ENCODE peak calls at places on chromosomes 11 and 22, in four cellular contexts. One of them, this sample, is unnamed.

GRCh38 chr11:122661182-122661945 is 5.8 kb downstream of the UBASH3B start:
- DNase-seq in IMR-90: peak; percentile 83
- DNase-seq in pancreas: no peak
- DNase-seq in lung: no peak
- DNase-seq in this sample: no peak

GRCh38 chr11:100776212-100776896 is 89.3 kb downstream of the ARHGAP42 start:
- DNase-seq in IMR-90: peak; percentile 4
- DNase-seq in pancreas: no peak
- DNase-seq in lung: no peak
- DNase-seq in this sample: no peak

GRCh38 chr11:796565-797299 is 1.3 kb downstream of the SLC25A22 start:
- DNase-seq in IMR-90: no peak
- DNase-seq in pancreas: peak; percentile 59
- DNase-seq in lung: no peak
- DNase-seq in this sample: no peak

GRCh38 chr11:116736763-116737162 is 36.0 kb downstream of the BUD13 start:
- DNase-seq in IMR-90: no peak
- DNase-seq in pancreas: no peak
- DNase-seq in lung: no peak
- DNase-seq in this sample: no peak

GRCh38 chr22:25202290-25202921 is 2.7 kb downstream of the CRYBB3 start:
- DNase-seq in IMR-90: peak; percentile 43
- DNase-seq in pancreas: peak; percentile 50
- DNase-seq in lung: peak; percentile 45
- DNase-seq in this sample: peak; percentile 49

GRCh38 chr11:88475991-88476418 is 138.5 kb upstream of the CTSC start:
- DNase-seq in IMR-90: peak; percentile 66
- DNase-seq in pancreas: no peak
- DNase-seq in lung: no peak
- DNase-seq in this sample: no peak

GRCh38 chr11:34234086-34234740 is 123.6 kb downstream of the ABTB2 start:
- DNase-seq in IMR-90: peak; percentile 78
- DNase-seq in pancreas: no peak
- DNase-seq in lung: peak; percentile 48
- DNase-seq in this sample: no peak

GRCh38 chr11:2770556-2771301 is 70.9 kb upstream of the KCNQ1OT1 start:
- DNase-seq in IMR-90: no peak
- DNase-seq in pancreas: peak; percentile 13
- DNase-seq in lung: peak; percentile 14
- DNase-seq in this sample: peak; percentile 23

GRCh38 chr11:34860518-34860917 is 55.7 kb downstream of the APIP start:
- DNase-seq in IMR-90: no peak
- DNase-seq in pancreas: no peak
- DNase-seq in lung: no peak
- DNase-seq in this sample: no peak

GRCh38 chr22:35046744-35047462 is 19.1 kb upstream of the ISX start:
- DNase-seq in IMR-90: no peak
- DNase-seq in pancreas: no peak
- DNase-seq in lung: no peak
- DNase-seq in this sample: no peak

GRCh38 chr22:48071828-48072227 is 1309.4 kb downstream of the TBC1D22A start:
- DNase-seq in IMR-90: no peak
- DNase-seq in pancreas: no peak
- DNase-seq in lung: no peak
- DNase-seq in this sample: no peak

GRCh38 chr22:27022256-27022655 is 364.9 kb downstream of the MIAT start:
- DNase-seq in IMR-90: no peak
- DNase-seq in pancreas: no peak
- DNase-seq in lung: no peak
- DNase-seq in this sample: no peak

GRCh38 chr22:46849101-46849500 is 86.7 kb downstream of the TBC1D22A start:
- DNase-seq in IMR-90: no peak
- DNase-seq in pancreas: no peak
- DNase-seq in lung: peak; percentile 17
- DNase-seq in this sample: no peak

GRCh38 chr22:40387758-40388157 is 17.4 kb downstream of the SGSM3 start:
- DNase-seq in IMR-90: no peak
- DNase-seq in pancreas: no peak
- DNase-seq in lung: no peak
- DNase-seq in this sample: no peak

GRCh38 chr11:112213753-112214152 is 12.5 kb upstream of the PTS start:
- DNase-seq in IMR-90: peak; percentile 61
- DNase-seq in pancreas: no peak
- DNase-seq in lung: no peak
- DNase-seq in this sample: no peak

GRCh38 chr11:1673841-1674193 is 23.2 kb upstream of the KRTAP5-6 start:
- DNase-seq in IMR-90: no peak
- DNase-seq in pancreas: no peak
- DNase-seq in lung: no peak
- DNase-seq in this sample: no peak

GRCh38 chr11:111719379-111719778 is 46.8 kb downstream of the PPP2R1B start:
- DNase-seq in IMR-90: peak; percentile 47
- DNase-seq in pancreas: no peak
- DNase-seq in lung: no peak
- DNase-seq in this sample: no peak

GRCh38 chr11:75313457-75314272 is 37.8 kb downstream of the ARRB1 start:
- DNase-seq in IMR-90: peak; percentile 81
- DNase-seq in pancreas: no peak
- DNase-seq in lung: peak; percentile 82
- DNase-seq in this sample: peak; percentile 61

GRCh38 chr22:32932176-32932575 is 126.0 kb downstream of the SYN3 start:
- DNase-seq in IMR-90: peak; percentile 56
- DNase-seq in pancreas: no peak
- DNase-seq in lung: no peak
- DNase-seq in this sample: no peak

GRCh38 chr22:37229805-37230672 is 14.0 kb downstream of the RAC2 start:
- DNase-seq in IMR-90: peak; percentile 51
- DNase-seq in pancreas: no peak
- DNase-seq in lung: peak; percentile 56
- DNase-seq in this sample: no peak

GRCh38 chr22:23212061-23213030 is 32.0 kb downstream of the BCR start:
- DNase-seq in IMR-90: no peak
- DNase-seq in pancreas: no peak
- DNase-seq in lung: no peak
- DNase-seq in this sample: no peak

GRCh38 chr11:72353861-72354260 is 80.5 kb downstream of the CLPB start:
- DNase-seq in IMR-90: peak; percentile 22
- DNase-seq in pancreas: no peak
- DNase-seq in lung: no peak
- DNase-seq in this sample: no peak

GRCh38 chr11:75814369-75814685 is 683 bp upstream of the UVRAG start:
- DNase-seq in IMR-90: no peak
- DNase-seq in pancreas: no peak
- DNase-seq in lung: no peak
- DNase-seq in this sample: no peak

GRCh38 chr11:117819096-117820040 is 5.2 kb downstream of the FXYD2 start:
- DNase-seq in IMR-90: peak; percentile 63
- DNase-seq in pancreas: peak; percentile 69
- DNase-seq in lung: no peak
- DNase-seq in this sample: no peak

GRCh38 chr22:30325724-30326703 is 727 bp downstream of the TBC1D10A start:
- DNase-seq in IMR-90: no peak
- DNase-seq in pancreas: no peak
- DNase-seq in lung: no peak
- DNase-seq in this sample: no peak

GRCh38 chr11:120703358-120704152 is 192.0 kb downstream of the GRIK4 start:
- DNase-seq in IMR-90: no peak
- DNase-seq in pancreas: no peak
- DNase-seq in lung: no peak
- DNase-seq in this sample: no peak

GRCh38 chr11:120562806-120563425 is 51.4 kb downstream of the GRIK4 start:
- DNase-seq in IMR-90: no peak
- DNase-seq in pancreas: no peak
- DNase-seq in lung: no peak
- DNase-seq in this sample: peak; percentile 35

GRCh38 chr11:99464985-99465384 is 444.2 kb downstream of the CNTN5 start:
- DNase-seq in IMR-90: no peak
- DNase-seq in pancreas: no peak
- DNase-seq in lung: no peak
- DNase-seq in this sample: no peak

GRCh38 chr22:20312396-20313191 is 7.3 kb downstream of the DGCR6L start:
- DNase-seq in IMR-90: no peak
- DNase-seq in pancreas: no peak
- DNase-seq in lung: peak; percentile 25
- DNase-seq in this sample: peak; percentile 1

GRCh38 chr22:49021926-49022815 is 805.5 kb downstream of the BRD1 start:
- DNase-seq in IMR-90: no peak
- DNase-seq in pancreas: no peak
- DNase-seq in lung: no peak
- DNase-seq in this sample: no peak

GRCh38 chr22:45478108-45478771 is 24.4 kb upstream of the FBLN1 start:
- DNase-seq in IMR-90: peak; percentile 96
- DNase-seq in pancreas: no peak
- DNase-seq in lung: no peak
- DNase-seq in this sample: no peak

DNA sequence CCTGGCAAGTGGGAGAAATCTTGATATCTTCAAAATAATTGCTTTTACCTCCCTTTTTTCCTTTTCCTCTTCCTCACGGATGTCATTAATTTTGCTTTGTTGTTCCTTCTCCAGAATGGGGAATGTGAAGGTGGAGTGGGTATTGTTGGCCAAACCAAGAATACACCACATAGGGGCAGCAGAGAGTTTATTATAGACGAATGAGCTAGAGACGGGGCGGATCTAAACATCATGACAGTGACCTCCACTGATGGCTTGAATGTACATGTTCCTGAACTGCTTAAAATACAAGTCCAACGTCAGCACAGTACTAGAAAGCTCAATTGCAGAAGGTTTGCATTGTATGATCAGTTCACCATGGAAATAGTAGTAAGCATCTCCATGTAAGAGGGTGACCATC is 122.3 kb upstream of the SNX19 start:
- DNase-seq in IMR-90: no peak
- DNase-seq in pancreas: no peak
- DNase-seq in lung: no peak
- DNase-seq in this sample: no peak
- TF ChIP-seq CTCF in IMR-90: peak; percentile 25
- TF ChIP-seq CTCF in pancreas: no peak
- TF ChIP-seq CTCF in lung: no peak
- TF ChIP-seq CTCF in this sample: no peak

GRCh38 chr11:65128182-65129145 is 5.9 kb downstream of the SYVN1 start:
- DNase-seq in IMR-90: no peak
- DNase-seq in pancreas: no peak
- DNase-seq in lung: no peak
- DNase-seq in this sample: peak; percentile 13
- TF ChIP-seq CTCF in IMR-90: no peak
- TF ChIP-seq CTCF in pancreas: no peak
- TF ChIP-seq CTCF in lung: no peak
- TF ChIP-seq CTCF in this sample: no peak

DNA sequence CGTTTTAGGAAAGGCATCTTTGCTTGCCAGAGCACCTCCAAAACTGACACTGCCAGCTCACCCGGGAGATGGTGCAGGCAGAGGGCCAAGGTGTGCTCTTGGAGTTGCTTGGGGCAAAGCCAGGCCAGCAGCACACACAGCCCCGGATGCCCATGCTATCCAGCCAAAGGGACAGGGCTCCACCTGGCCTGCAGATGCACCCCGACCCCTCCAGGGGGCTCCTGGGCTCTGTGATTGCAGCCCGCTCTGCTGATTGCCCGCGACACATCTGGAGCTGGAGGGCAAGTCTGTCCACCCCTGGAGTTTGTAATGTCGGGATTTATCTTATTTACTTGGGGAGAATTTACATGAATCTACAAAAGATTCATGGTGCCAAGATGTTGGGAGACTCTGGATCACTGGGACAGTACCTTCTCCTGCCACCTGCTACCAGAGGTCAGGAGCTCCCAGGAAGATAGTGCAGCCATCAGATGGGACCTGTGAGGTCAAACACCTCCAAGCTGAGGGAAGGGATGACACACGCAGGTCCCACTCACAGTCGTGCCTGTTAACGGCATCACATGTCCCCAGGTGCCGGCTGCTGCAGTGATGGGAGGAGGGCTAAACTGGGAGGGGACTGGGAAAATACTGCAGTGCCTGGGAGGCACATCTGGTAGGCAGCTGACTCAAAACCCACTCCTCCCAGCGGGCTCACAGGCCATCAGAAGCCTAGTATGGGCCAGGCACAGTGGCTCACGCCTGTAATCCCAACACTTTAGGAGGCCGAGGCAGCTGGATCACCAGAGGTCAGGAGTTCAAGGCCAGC is 17.2 kb downstream of the CBX7 start:
- DNase-seq in IMR-90: no peak
- DNase-seq in pancreas: peak; percentile 46
- DNase-seq in lung: no peak
- DNase-seq in this sample: no peak
- TF ChIP-seq CTCF in IMR-90: peak; percentile 57
- TF ChIP-seq CTCF in pancreas: no peak
- TF ChIP-seq CTCF in lung: no peak
- TF ChIP-seq CTCF in this sample: no peak

GRCh38 chr11:67613960-67614715 is 7.4 kb downstream of the NDUFV1 start:
- DNase-seq in IMR-90: peak; percentile 13
- DNase-seq in pancreas: peak; percentile 75
- DNase-seq in lung: peak; percentile 69
- DNase-seq in this sample: no peak
- TF ChIP-seq CTCF in IMR-90: peak; percentile 58
- TF ChIP-seq CTCF in pancreas: peak; percentile 36
- TF ChIP-seq CTCF in lung: peak; percentile 7
- TF ChIP-seq CTCF in this sample: peak; percentile 44

GRCh38 chr11:61546663-61547062 is 34.2 kb downstream of the SYT7 start:
- DNase-seq in IMR-90: no peak
- DNase-seq in pancreas: no peak
- DNase-seq in lung: no peak
- DNase-seq in this sample: no peak

GRCh38 chr11:61544466-61544865 is 35.9 kb downstream of the LRRC10B start:
- DNase-seq in IMR-90: no peak
- DNase-seq in pancreas: no peak
- DNase-seq in lung: no peak
- DNase-seq in this sample: no peak

GRCh38 chr11:61543606-61544306 is 35.2 kb downstream of the LRRC10B start:
- DNase-seq in IMR-90: peak; percentile 57
- DNase-seq in pancreas: no peak
- DNase-seq in lung: no peak
- DNase-seq in this sample: no peak

GRCh38 chr11:61545921-61546320 is 35.0 kb downstream of the SYT7 start:
- DNase-seq in IMR-90: no peak
- DNase-seq in pancreas: no peak
- DNase-seq in lung: no peak
- DNase-seq in this sample: no peak

GRCh38 chr11:61545341-61545740 is 35.5 kb downstream of the SYT7 start:
- DNase-seq in IMR-90: no peak
- DNase-seq in pancreas: no peak
- DNase-seq in lung: no peak
- DNase-seq in this sample: no peak
- TF ChIP-seq CTCF in IMR-90: peak; percentile 35
- TF ChIP-seq CTCF in pancreas: no peak
- TF ChIP-seq CTCF in lung: no peak
- TF ChIP-seq CTCF in this sample: no peak